ENCODE peak calls at places on chromosomes 4 and X, in nine cellular contexts. S, Q, Z, I, D, R, L, B and F are unnamed samples.

GRCh38 chrX:4239650-4240540 is 526.4 kb upstream of the PRKX start:
- DNase-seq in I (no peak), D (no peak), R (no peak), S (no peak), L (no peak), Q (no peak), B (no peak), Z (no peak), F (no peak)

GRCh38 chrX:150365051-150365952 is 2.2 kb downstream of the MAMLD1 start:
- DNase-seq in Q (no peak), Z (no peak), B (peak), D (no peak), L (peak), S (peak), R (peak), I (peak), F (peak)

GRCh38 chr4:98686847-98687246 is 28.4 kb upstream of the TSPAN5 start:
- DNase-seq in Z (no peak), R (no peak), S (no peak), I (no peak), Q (no peak), D (no peak), L (no peak), B (no peak), F (no peak)

GRCh38 chrX:49838374-49838773 is 9.3 kb downstream of the PAGE4 start:
- DNase-seq in B (no peak), I (peak), S (no peak), Q (no peak), D (no peak), Z (no peak), L (peak), R (peak), F (no peak)

GRCh38 chr4:86472377-86473019 is 112.6 kb upstream of the MAPK10 start:
- DNase-seq in Z (no peak), I (no peak), Q (no peak), R (no peak), B (no peak), S (no peak), D (no peak), L (no peak), F (no peak)

GRCh38 chrX:132270699-132271098 is 51.5 kb upstream of the RAP2C start:
- DNase-seq in Q (no peak), B (no peak), Z (no peak), S (peak), D (no peak), I (no peak), R (no peak), L (no peak), F (peak)

GRCh38 chr4:183758006-183758734 is 99.1 kb downstream of the TRAPPC11 start:
- DNase-seq in D (no peak), L (no peak), B (no peak), I (peak), Z (no peak), Q (peak), S (peak), R (peak), F (no peak)

GRCh38 chr4:110900206-110900769 is 277.4 kb upstream of the PITX2 start:
- DNase-seq in R (no peak), S (no peak), L (no peak), Z (no peak), D (no peak), Q (no peak), B (no peak), I (no peak), F (no peak)

GRCh38 chrX:55074851-55075467 is at the start of gene PAGE2B:
- DNase-seq in S (no peak), D (no peak), B (no peak), L (no peak), Z (no peak), Q (no peak), R (no peak), I (no peak), F (no peak)

GRCh38 chr4:51943221-51943620 is 76.9 kb downstream of the LRRC66 start:
- DNase-seq in I (no peak), Z (no peak), S (no peak), Q (no peak), L (no peak), R (no peak), B (no peak), D (no peak), F (no peak)

GRCh38 chrX:34880656-34881055 is 61.9 kb upstream of the FAM47B start:
- DNase-seq in I (no peak), S (no peak), Z (no peak), B (no peak), Q (no peak), D (no peak), L (no peak), R (no peak), F (no peak)

GRCh38 chr4:114021445-114021844 is 42.0 kb upstream of the ARSJ start:
- DNase-seq in Q (no peak), I (no peak), S (no peak), B (no peak), R (no peak), D (no peak), Z (no peak), L (no peak), F (no peak)

GRCh38 chr4:169975837-169976796 is 50.1 kb downstream of the MFAP3L start:
- DNase-seq in L (no peak), Z (no peak), Q (peak), S (no peak), R (no peak), B (no peak), D (no peak), I (no peak), F (no peak)

GRCh38 chr4:150039790-150040189 is 38.5 kb upstream of the DCLK2 start:
- DNase-seq in R (no peak), Z (peak), S (no peak), D (no peak), L (no peak), B (no peak), I (no peak), Q (no peak), F (no peak)